ENCODE peak calls at places on chromosomes 12 and 14, in ten cellular contexts. V, U, Q, M, K, E, F, N, S and L are unnamed samples.
A peak's percentile ranks its signal among the peaks of the same experiment; 100 is the strongest.

GRCh38 chr12:46523863-46524770 is 151.5 kb upstream of the SLC38A2 start:
- DNase-seq in V (peak; percentile 25), U (no peak), Q (peak; percentile 99), M (no peak), K (no peak), E (peak; percentile 99), F (no peak), N (no peak), S (no peak), L (peak; percentile 20)

GRCh38 chr12:125280482-125281377 is 215.5 kb downstream of the AACS start:
- DNase-seq in V (no peak), U (no peak), Q (no peak), M (no peak), K (no peak), E (no peak), F (peak; percentile 97), N (no peak), S (no peak), L (no peak)

GRCh38 chr12:6038160-6038559 is 86.3 kb downstream of the VWF start:
- DNase-seq in V (peak; percentile 63), U (peak; percentile 85), Q (peak; percentile 66), M (peak; percentile 74), K (no peak), E (peak; percentile 49), F (peak; percentile 95), N (no peak), S (no peak), L (no peak)

GRCh38 chr12:12714276-12715001 is 2.7 kb upstream of the CDKN1B start:
- DNase-seq in V (peak; percentile 47), U (no peak), Q (peak; percentile 54), M (peak; percentile 75), K (no peak), E (peak; percentile 31), F (peak; percentile 59), N (peak; percentile 60), S (no peak), L (peak; percentile 73)

GRCh38 chr12:30806989-30807694 is 52.4 kb upstream of the CAPRIN2 start:
- DNase-seq in V (peak; percentile 30), U (peak; percentile 76), Q (peak; percentile 73), M (peak; percentile 35), K (no peak), E (peak; percentile 60), F (peak; percentile 77), N (no peak), S (no peak), L (peak; percentile 9)

GRCh38 chr12:39541471-39541870 is 78.1 kb downstream of the ABCD2 start:
- DNase-seq in V (no peak), U (no peak), Q (no peak), M (no peak), K (no peak), E (no peak), F (no peak), N (no peak), S (no peak), L (no peak)

GRCh38 chr12:46585854-46586621 is 213.5 kb upstream of the SLC38A2 start:
- DNase-seq in V (peak; percentile 82), U (peak; percentile 46), Q (peak; percentile 87), M (peak; percentile 74), K (no peak), E (peak; percentile 77), F (peak; percentile 85), N (peak; percentile 66), S (no peak), L (peak; percentile 67)

GRCh38 chr12:22792198-22792597 is 167.2 kb downstream of the ETNK1 start:
- DNase-seq in V (no peak), U (no peak), Q (no peak), M (no peak), K (no peak), E (no peak), F (no peak), N (no peak), S (no peak), L (no peak)

GRCh38 chr12:62537544-62537943 is 70.9 kb downstream of the MON2 start:
- DNase-seq in V (no peak), U (peak; percentile 4), Q (peak; percentile 84), M (no peak), K (no peak), E (peak; percentile 78), F (no peak), N (no peak), S (peak; percentile 33), L (no peak)

GRCh38 chr12:3493225-3494049 is 2.4 kb downstream of the PRMT8 start:
- DNase-seq in V (no peak), U (peak; percentile 86), Q (no peak), M (no peak), K (peak; percentile 47), E (no peak), F (peak; percentile 54), N (no peak), S (no peak), L (no peak)

GRCh38 chr12:124759841-124760508 is 103.7 kb downstream of the SCARB1 start:
- DNase-seq in V (peak; percentile 30), U (no peak), Q (peak; percentile 78), M (no peak), K (peak; percentile 50), E (peak; percentile 73), F (no peak), N (peak; percentile 76), S (no peak), L (no peak)

GRCh38 chr12:123938679-123939480 is 33.8 kb downstream of the CCDC92 start:
- DNase-seq in V (no peak), U (peak; percentile 32), Q (no peak), M (no peak), K (no peak), E (no peak), F (peak; percentile 76), N (no peak), S (no peak), L (no peak)

GRCh38 chr12:19179986-19180385 is 50.5 kb downstream of the PLEKHA5 start:
- DNase-seq in V (no peak), U (no peak), Q (no peak), M (no peak), K (no peak), E (no peak), F (no peak), N (no peak), S (no peak), L (no peak)

GRCh38 chr12:19185262-19185929 is 55.9 kb downstream of the PLEKHA5 start:
- DNase-seq in V (no peak), U (no peak), Q (no peak), M (no peak), K (no peak), E (no peak), F (no peak), N (no peak), S (no peak), L (no peak)

GRCh38 chr12:19183121-19183838 is 53.7 kb downstream of the PLEKHA5 start:
- DNase-seq in V (no peak), U (peak; percentile 44), Q (no peak), M (no peak), K (no peak), E (no peak), F (no peak), N (no peak), S (no peak), L (no peak)

GRCh38 chr12:19177754-19178153 is 48.2 kb downstream of the PLEKHA5 start:
- DNase-seq in V (no peak), U (no peak), Q (peak; percentile 57), M (no peak), K (no peak), E (peak; percentile 47), F (no peak), N (no peak), S (no peak), L (no peak)

DNA sequence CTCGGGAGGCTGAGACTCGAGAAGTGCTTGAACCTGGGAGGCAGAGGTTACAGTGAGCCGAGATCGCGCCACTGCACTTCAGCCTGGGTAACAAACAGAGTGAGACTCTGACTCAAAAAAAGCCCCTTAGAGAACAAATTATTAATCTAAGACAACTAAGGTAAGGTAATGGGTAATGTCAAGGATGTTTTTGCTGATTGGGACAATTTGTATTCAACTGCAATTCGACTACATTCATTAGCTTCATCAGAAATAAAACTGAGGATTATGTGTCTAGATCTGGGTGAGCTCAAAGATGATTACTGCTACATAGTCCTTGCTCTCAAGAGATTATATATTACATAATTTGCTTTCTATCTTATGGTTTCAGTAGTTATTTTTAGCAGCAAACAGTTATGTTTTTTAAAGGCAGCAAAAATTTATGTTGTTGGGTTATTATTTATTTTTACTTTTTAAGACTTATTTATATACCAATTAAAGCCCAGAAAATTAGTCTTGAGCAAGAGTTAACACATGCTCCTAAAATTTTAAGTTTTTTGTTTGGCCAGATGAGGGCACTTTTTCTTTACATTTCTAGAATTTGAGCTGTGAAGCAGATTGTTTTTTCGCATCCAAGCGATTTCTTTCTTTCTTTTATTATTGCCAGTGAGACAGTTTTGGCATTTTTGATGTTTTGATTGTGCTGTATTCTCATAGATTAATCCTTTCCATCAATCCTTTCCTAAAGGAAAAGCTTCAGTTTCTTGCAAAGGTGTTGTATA is 52.3 kb downstream of the PLEKHA5 start:
- DNase-seq in V (no peak), U (no peak), Q (no peak), M (no peak), K (no peak), E (no peak), F (no peak), N (no peak), S (no peak), L (no peak)
- TF ChIP-seq CTCF in V (no peak), U (peak; percentile 25), Q (peak; percentile 30), M (no peak), K (no peak), E (peak; percentile 10), F (no peak), N (no peak), S (no peak), L (no peak)

GRCh38 chr14:74240794-74241610 is 1.8 kb downstream of the VSX2 start:
- DNase-seq in V (no peak), U (peak; percentile 41), Q (no peak), M (no peak), K (no peak), E (no peak), F (peak; percentile 47), N (no peak), S (no peak), L (no peak)
- H3K27me3 ChIP-seq in V (peaks cover 85% of the 10 kb centered on the region), U (peaks cover 98% of the 10 kb centered on the region), Q (peaks cover 73% of the 10 kb centered on the region), M (peaks cover 56% of the 10 kb centered on the region), K (peaks cover 98% of the 10 kb centered on the region), E (peaks cover 85% of the 10 kb centered on the region), F (peaks cover 66% of the 10 kb centered on the region), N (peaks cover 89% of the 10 kb centered on the region), S (peaks cover 88% of the 10 kb centered on the region), L (peaks cover 88% of the 10 kb centered on the region)

GRCh38 chr12:75302225-75302624 is 27.9 kb downstream of the CAPS2 start:
- DNase-seq in V (no peak), U (no peak), Q (no peak), M (no peak), K (no peak), E (no peak), F (no peak), N (no peak), S (no peak), L (no peak)
- TF ChIP-seq CTCF in V (no peak), U (no peak), Q (no peak), M (no peak), K (no peak), E (no peak), F (no peak), N (no peak), S (no peak), L (no peak)

DNA sequence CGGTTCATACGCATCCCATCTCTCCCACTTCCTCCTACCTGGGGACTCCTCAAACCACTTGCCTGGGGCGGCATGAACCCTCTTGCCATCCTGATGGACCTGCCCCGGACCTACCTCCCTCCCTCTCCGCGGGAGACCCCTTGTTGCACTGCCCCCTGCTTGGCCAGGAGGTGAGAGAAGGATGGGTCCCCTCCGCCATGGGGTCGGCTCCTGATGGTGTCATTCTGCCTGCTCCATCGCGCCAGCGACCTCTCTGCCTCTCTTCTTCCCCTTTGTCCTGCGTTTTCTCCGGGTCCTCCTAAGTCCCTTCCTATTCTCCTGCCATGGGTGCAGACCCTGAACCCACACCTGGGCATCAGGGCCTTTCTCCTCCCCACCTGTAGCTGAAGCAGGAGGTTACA is 3.6 kb downstream of the WNT1 start:
- DNase-seq in V (no peak), U (no peak), Q (no peak), M (no peak), K (no peak), E (no peak), F (no peak), N (no peak), S (no peak), L (no peak)
- H3K27me3 ChIP-seq in V (peaks cover 55% of the 10 kb centered on the region), U (peaks cover 89% of the 10 kb centered on the region), Q (peaks cover 84% of the 10 kb centered on the region), M (peaks cover 63% of the 10 kb centered on the region), K (peaks cover 100% of the 10 kb centered on the region), E (peaks cover 92% of the 10 kb centered on the region), F (peaks cover 85% of the 10 kb centered on the region), N (peaks cover 96% of the 10 kb centered on the region), S (peaks cover 68% of the 10 kb centered on the region), L (peaks cover 28% of the 10 kb centered on the region)